ENCODE peak calls at places on chromosomes 11 and 22, in four cellular contexts. One of them, this sample, is unnamed.

GRCh38 chr22:11360632-11361031 is 4167.4 kb upstream of the OR11H1 start:
- DNase-seq in sigmoid colon: no peak
- DNase-seq in Panc1: no peak
- DNase-seq in lower lobe of right lung: peak; percentile 43
- DNase-seq in this sample: no peak

GRCh38 chr22:37298748-37299495 is 16.6 kb downstream of the CYTH4 start:
- DNase-seq in sigmoid colon: no peak
- DNase-seq in Panc1: no peak
- DNase-seq in lower lobe of right lung: no peak
- DNase-seq in this sample: no peak

GRCh38 chr11:68632802-68633201 is 51.5 kb upstream of the GAL start:
- DNase-seq in sigmoid colon: no peak
- DNase-seq in Panc1: peak; percentile 20
- DNase-seq in lower lobe of right lung: no peak
- DNase-seq in this sample: peak; percentile 21

GRCh38 chr11:986270-986951 is 50.1 kb downstream of the MUC6 start:
- DNase-seq in sigmoid colon: no peak
- DNase-seq in Panc1: no peak
- DNase-seq in lower lobe of right lung: peak; percentile 86
- DNase-seq in this sample: no peak

GRCh38 chr11:126150256-126150655 is 61.2 kb downstream of the RPUSD4 start:
- DNase-seq in sigmoid colon: no peak
- DNase-seq in Panc1: no peak
- DNase-seq in lower lobe of right lung: no peak
- DNase-seq in this sample: no peak

GRCh38 chr11:1939006-1939626 is 8.0 kb upstream of the MRPL23 start:
- DNase-seq in sigmoid colon: peak; percentile 71
- DNase-seq in Panc1: no peak
- DNase-seq in lower lobe of right lung: no peak
- DNase-seq in this sample: no peak

GRCh38 chr11:20688761-20689160 is 19.4 kb downstream of the NELL1 start:
- DNase-seq in sigmoid colon: no peak
- DNase-seq in Panc1: no peak
- DNase-seq in lower lobe of right lung: no peak
- DNase-seq in this sample: no peak

GRCh38 chr11:129917231-129917630 is 21.9 kb upstream of the NFRKB start:
- DNase-seq in sigmoid colon: no peak
- DNase-seq in Panc1: no peak
- DNase-seq in lower lobe of right lung: no peak
- DNase-seq in this sample: no peak

DNA sequence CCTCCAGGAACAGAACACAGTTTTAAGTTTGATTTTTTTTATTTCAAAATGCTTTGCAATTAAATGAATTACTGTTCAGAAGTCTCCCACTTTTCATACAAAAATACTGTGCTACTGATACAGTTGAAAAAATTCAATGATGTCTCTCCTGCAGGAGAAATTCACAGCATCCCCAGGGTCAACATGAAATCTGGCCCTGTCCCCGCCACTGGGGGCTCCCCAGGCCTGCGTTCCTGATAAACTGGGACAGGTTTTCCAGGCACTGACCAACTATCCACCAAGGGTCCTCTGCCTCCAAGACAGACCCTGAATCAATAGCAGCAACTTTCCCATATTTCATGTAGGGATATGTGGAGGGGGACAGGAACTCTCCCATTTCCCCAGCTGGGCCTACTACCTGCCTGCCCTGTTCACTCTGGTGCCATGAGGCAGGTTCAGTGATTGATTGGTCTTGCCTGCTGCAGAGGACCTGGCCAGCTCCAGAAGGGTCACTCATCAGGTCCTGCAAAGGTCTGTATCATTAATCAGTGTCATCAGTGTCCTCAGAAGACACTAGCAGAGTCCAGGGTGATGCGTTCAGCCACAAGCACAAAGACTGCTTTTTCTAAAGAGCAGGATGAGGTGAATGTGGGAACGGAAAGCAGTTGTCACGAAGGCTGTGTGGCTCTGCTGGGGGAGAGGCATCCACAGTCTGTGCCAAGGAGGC is 43.4 kb downstream of the PISD start:
- DNase-seq in sigmoid colon: no peak
- DNase-seq in Panc1: no peak
- DNase-seq in lower lobe of right lung: no peak
- DNase-seq in this sample: no peak
- H3K36me3 ChIP-seq in sigmoid colon: no peaks in the 10 kb centered on the region
- H3K36me3 ChIP-seq in Panc1: no peaks in the 10 kb centered on the region
- H3K36me3 ChIP-seq in lower lobe of right lung: peaks cover 63% of the 10 kb centered on the region
- H3K36me3 ChIP-seq in this sample: peaks cover 6% of the 10 kb centered on the region

DNA sequence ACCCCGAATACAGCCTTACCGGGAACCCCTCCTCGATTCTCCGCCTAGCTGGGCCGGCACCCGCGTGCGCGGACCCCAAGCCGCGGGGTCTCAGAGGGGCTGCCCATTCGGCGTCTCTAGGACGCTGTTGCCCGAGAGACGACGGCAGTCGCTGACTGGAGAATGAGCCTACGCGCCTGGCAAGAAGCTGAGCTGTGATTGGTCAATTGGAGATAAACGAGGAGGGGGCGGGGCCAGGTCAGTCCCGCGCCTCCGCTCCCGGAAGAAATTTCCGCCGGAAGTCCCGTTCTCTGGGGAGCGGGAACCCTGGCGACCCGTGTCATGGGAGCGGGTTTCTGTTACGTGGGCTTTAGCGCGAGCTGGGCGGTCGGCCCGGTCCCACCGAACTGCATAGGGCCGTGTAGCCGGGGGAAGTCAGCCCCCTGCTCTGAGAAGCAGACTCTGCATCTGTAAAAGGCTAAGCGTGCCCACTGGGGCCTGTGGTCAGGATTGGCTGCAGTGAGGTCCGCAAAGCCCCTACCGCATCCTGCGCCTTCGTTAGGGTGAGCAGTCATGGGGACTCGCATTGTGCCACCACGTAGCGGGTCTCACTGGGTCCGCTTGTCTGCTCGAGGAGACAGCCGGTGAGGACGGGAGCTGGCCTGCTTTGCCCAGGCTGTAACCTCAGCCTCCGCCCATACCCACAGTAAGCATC is at the start of gene EFCAB6:
- DNase-seq in sigmoid colon: peak; percentile 96
- DNase-seq in Panc1: peak; percentile 53
- DNase-seq in lower lobe of right lung: peak; percentile 92
- DNase-seq in this sample: peak; percentile 69
- H3K4me3 ChIP-seq in sigmoid colon: peak within 1 kb of the TSS; percentile 93
- H3K4me3 ChIP-seq in Panc1: peak within 1 kb of the TSS; percentile 64
- H3K4me3 ChIP-seq in lower lobe of right lung: peak within 1 kb of the TSS; percentile 82
- H3K4me3 ChIP-seq in this sample: peak within 1 kb of the TSS; percentile 93

GRCh38 chr11:87366766-87367405 is 329.2 kb downstream of the TMEM135 start:
- DNase-seq in sigmoid colon: no peak
- DNase-seq in Panc1: no peak
- DNase-seq in lower lobe of right lung: no peak
- DNase-seq in this sample: no peak
- H3K27me3 ChIP-seq in sigmoid colon: no peaks in the 10 kb centered on the region
- H3K27me3 ChIP-seq in Panc1: peaks cover 13% of the 10 kb centered on the region
- H3K27me3 ChIP-seq in lower lobe of right lung: no peaks in the 10 kb centered on the region
- H3K27me3 ChIP-seq in this sample: no peaks in the 10 kb centered on the region

GRCh38 chr11:114914231-114915005 is 236.1 kb downstream of the NXPE2 start:
- DNase-seq in sigmoid colon: no peak
- DNase-seq in Panc1: no peak
- DNase-seq in lower lobe of right lung: no peak
- DNase-seq in this sample: no peak

GRCh38 chr11:114915871-114916270 is 237.5 kb downstream of the NXPE2 start:
- DNase-seq in sigmoid colon: no peak
- DNase-seq in Panc1: no peak
- DNase-seq in lower lobe of right lung: no peak
- DNase-seq in this sample: no peak

GRCh38 chr11:114912826-114913225 is 234.5 kb downstream of the NXPE2 start:
- DNase-seq in sigmoid colon: no peak
- DNase-seq in Panc1: no peak
- DNase-seq in lower lobe of right lung: no peak
- DNase-seq in this sample: no peak

GRCh38 chr11:114921697-114922096 is 243.4 kb downstream of the NXPE2 start:
- DNase-seq in sigmoid colon: no peak
- DNase-seq in Panc1: no peak
- DNase-seq in lower lobe of right lung: no peak
- DNase-seq in this sample: no peak

DNA sequence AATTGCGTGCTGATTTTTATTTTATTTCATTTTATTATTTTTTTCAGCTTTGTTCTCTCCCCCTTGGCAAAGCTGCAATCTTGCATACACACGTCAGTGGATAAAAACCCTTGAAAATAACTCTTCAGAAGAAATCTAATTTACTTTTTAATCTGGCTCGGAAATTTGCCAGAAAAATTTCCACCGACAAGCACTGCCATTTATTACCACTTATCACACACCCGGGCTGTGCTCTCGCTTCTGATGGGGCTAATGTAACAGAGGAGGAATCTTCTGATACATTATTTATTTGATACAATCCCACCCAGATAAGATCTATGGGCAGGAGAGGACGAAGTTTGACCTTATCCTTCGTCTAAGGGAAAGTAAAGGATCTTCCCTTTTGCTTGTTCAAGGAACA is 238.1 kb downstream of the NXPE2 start:
- DNase-seq in sigmoid colon: no peak
- DNase-seq in Panc1: no peak
- DNase-seq in lower lobe of right lung: no peak
- DNase-seq in this sample: no peak
- H3K36me3 ChIP-seq in sigmoid colon: no peaks in the 10 kb centered on the region
- H3K36me3 ChIP-seq in Panc1: no peaks in the 10 kb centered on the region
- H3K36me3 ChIP-seq in lower lobe of right lung: no peaks in the 10 kb centered on the region
- H3K36me3 ChIP-seq in this sample: no peaks in the 10 kb centered on the region

This sample was measured in kidney epithelial cell.